ENCODE peak calls at places on chromosomes 11 and 22, in six cellular contexts. U is MM.1S, N is brain microvascular endothelial cell, S is astrocyte, T is right lobe of liver, C is pancreas. X is an unnamed sample.
A peak's percentile ranks its signal among the peaks of the same experiment; 100 is the strongest.

GRCh38 chr11:2770556-2771301 is 70.9 kb upstream of the KCNQ1OT1 start:
- DNase-seq in T (peak; percentile 19), N (no peak), S (no peak), U (no peak), C (peak; percentile 53), X (no peak)

GRCh38 chr11:67418476-67419281 is 3.2 kb downstream of the CARNS1 start:
- DNase-seq in T (peak; percentile 64), C (peak; percentile 90), N (no peak), S (no peak), U (peak; percentile 43), X (no peak)

GRCh38 chr11:19228956-19229355 is 11.8 kb downstream of the E2F8 start:
- DNase-seq in T (no peak), U (no peak), S (no peak), C (no peak), N (no peak), X (no peak)

GRCh38 chr22:42180349-42180842 is 49.8 kb upstream of the CYP2D6 start:
- DNase-seq in U (no peak), S (peak; percentile 26), T (no peak), C (no peak), N (no peak), X (no peak)

GRCh38 chr22:22884888-22885840 is 2.5 kb upstream of the IGLL5 start:
- DNase-seq in N (no peak), C (no peak), U (peak; percentile 92), S (no peak), T (no peak), X (no peak)

GRCh38 chr11:73586791-73587190 is 11.1 kb downstream of the FAM168A start:
- DNase-seq in C (no peak), S (no peak), T (no peak), N (no peak), U (no peak), X (no peak)

GRCh38 chr11:86671386-86672006 is 920 bp downstream of the ME3 start:
- DNase-seq in T (peak; percentile 81), S (no peak), C (peak; percentile 73), N (no peak), U (peak; percentile 14), X (peak; percentile 58)

GRCh38 chr11:44761546-44761961 is 34.8 kb downstream of the TSPAN18 start:
- DNase-seq in S (no peak), C (no peak), N (no peak), T (no peak), U (no peak), X (no peak)

GRCh38 chr22:19800761-19801244 is 40.2 kb downstream of the TBX1 start:
- DNase-seq in U (no peak), T (peak; percentile 23), S (peak; percentile 26), N (peak; percentile 24), C (peak; percentile 56), X (peak; percentile 41)

GRCh38 chr11:106088896-106089295 is 11.4 kb downstream of the AASDHPPT start:
- DNase-seq in S (peak; percentile 82), N (peak; percentile 59), T (no peak), C (no peak), U (no peak), X (no peak)

GRCh38 chr11:107232451-107232850 is 214.2 kb upstream of the GUCY1A2 start:
- DNase-seq in T (no peak), U (no peak), C (no peak), N (no peak), S (no peak), X (no peak)

GRCh38 chr11:103055174-103055890 is 36.6 kb downstream of the DCUN1D5 start:
- DNase-seq in C (no peak), U (peak; percentile 37), T (no peak), S (peak; percentile 30), N (peak; percentile 20), X (peak; percentile 90)

GRCh38 chr11:46472662-46472994 is 81.1 kb upstream of the CHRM4 start:
- DNase-seq in C (no peak), T (peak; percentile 20), N (peak; percentile 18), S (no peak), U (no peak), X (no peak)

GRCh38 chr22:27499121-27499520 is 302.4 kb downstream of the MN1 start:
- DNase-seq in C (no peak), N (no peak), T (no peak), S (no peak), U (no peak), X (no peak)

GRCh38 chr11:119421351-119421750 is 1.6 kb downstream of the THY1 start:
- DNase-seq in C (no peak), U (no peak), N (no peak), T (no peak), S (no peak), X (peak; percentile 37)

GRCh38 chr11:113084297-113084696 is 123.1 kb downstream of the NCAM1 start:
- DNase-seq in N (no peak), T (no peak), S (no peak), U (no peak), C (no peak), X (no peak)

GRCh38 chr11:121520243-121521144 is 67.7 kb upstream of the SORL1-AS1 start:
- DNase-seq in S (peak; percentile 75), T (no peak), U (no peak), C (no peak), N (peak; percentile 42), X (peak; percentile 66)

GRCh38 chr11:103601230-103601846 is 435.1 kb upstream of the DDI1 start:
- DNase-seq in U (peak; percentile 53), N (peak; percentile 61), C (no peak), S (peak; percentile 38), T (no peak), X (peak; percentile 86)

GRCh38 chr11:132332521-132332920 is 962.1 kb downstream of the NTM start:
- DNase-seq in C (no peak), N (no peak), T (no peak), S (no peak), U (no peak), X (no peak)

DNA sequence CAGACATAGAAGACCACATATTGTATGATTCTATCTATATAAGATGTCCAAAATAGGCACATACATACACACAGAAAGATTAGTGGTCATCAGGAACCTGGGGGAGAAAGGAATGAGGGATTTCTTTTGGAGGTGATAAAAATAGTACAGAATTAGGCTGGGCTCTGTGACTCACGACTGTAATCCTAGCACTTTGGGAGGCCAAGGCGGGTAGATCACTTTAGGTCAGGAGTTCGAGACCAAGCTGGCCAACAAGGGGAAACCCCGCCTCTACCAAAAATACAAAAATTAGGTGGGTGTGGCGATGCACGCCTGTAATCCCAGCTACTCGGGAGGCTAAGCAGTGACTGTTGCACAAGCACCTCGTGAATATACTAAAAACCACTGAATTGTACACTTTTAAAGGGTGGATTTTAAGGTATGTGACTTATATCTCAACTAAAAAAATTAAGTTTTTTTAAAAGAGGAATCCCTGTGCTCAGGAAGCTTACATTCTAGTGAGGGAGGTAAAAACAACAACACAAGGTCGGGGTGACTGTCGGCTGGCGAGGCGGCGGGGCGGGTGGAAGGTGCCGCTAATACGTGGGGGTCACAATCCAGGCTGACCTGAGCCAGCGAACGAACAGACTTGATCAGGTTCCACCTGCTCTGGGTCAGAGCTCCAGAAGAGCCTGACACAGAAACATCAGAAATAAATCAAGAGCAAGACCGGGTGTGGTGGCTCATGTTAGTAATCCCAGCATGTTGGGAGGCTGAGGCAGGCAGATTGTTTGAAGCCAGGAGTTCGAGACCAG is 25.3 kb upstream of the TESMIN start:
- DNase-seq in U (no peak), N (no peak), T (no peak), S (no peak), C (no peak), X (no peak)
- H3K36me3 ChIP-seq in U (no peaks in the 10 kb centered on the region), N (no peaks in the 10 kb centered on the region), T (peaks cover 52% of the 10 kb centered on the region), S (no peaks in the 10 kb centered on the region), C (peaks cover 5% of the 10 kb centered on the region), X (peaks cover 44% of the 10 kb centered on the region)

GRCh38 chr11:64736654-64737053 is 7.3 kb downstream of the RASGRP2 start:
- DNase-seq in T (no peak), S (no peak), N (no peak), U (no peak), C (no peak), X (no peak)
- H3K36me3 ChIP-seq in T (no peaks in the 10 kb centered on the region), S (no peaks in the 10 kb centered on the region), N (no peaks in the 10 kb centered on the region), U (no peaks in the 10 kb centered on the region), C (no peaks in the 10 kb centered on the region), X (no peaks in the 10 kb centered on the region)

GRCh38 chr11:10485646-10486045 is 30.6 kb downstream of the AMPD3 start:
- DNase-seq in N (no peak), T (no peak), S (no peak), U (no peak), C (no peak), X (no peak)
- H3K36me3 ChIP-seq in N (no peaks in the 10 kb centered on the region), T (no peaks in the 10 kb centered on the region), S (no peaks in the 10 kb centered on the region), U (no peaks in the 10 kb centered on the region), C (no peaks in the 10 kb centered on the region), X (peaks cover 28% of the 10 kb centered on the region)

DNA sequence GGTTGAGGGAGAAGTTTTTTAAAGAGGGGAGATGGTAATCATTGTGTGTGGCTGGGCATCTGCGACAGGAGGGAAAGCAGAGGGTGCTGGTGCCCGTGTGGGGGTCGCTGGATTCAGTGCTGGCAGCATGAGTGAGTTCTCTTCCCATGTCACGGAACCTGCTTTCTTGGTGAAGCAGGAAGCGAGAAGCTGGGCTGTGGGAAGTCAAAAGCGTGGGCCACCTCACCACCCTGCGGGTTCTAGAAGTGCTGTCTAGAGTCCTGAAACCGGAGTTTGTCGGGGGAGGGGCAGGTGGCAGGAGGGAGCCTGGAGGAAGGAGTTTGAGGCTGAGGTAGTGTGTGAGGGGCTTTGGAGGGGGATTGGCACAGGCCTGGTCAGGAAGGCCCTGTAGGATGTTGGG is 14.2 kb downstream of the SART1 start:
- DNase-seq in S (no peak), T (no peak), C (peak; percentile 28), U (no peak), N (no peak), X (no peak)
- H3K36me3 ChIP-seq in S (peaks cover 12% of the 10 kb centered on the region), T (peaks cover 7% of the 10 kb centered on the region), C (peaks cover 4% of the 10 kb centered on the region), U (no peaks in the 10 kb centered on the region), N (peaks cover 38% of the 10 kb centered on the region), X (peaks cover 48% of the 10 kb centered on the region)

GRCh38 chr11:93710239-93710638 is 31.1 kb downstream of the TAF1D start:
- DNase-seq in S (no peak), N (no peak), T (no peak), C (no peak), U (no peak), X (no peak)
- H3K36me3 ChIP-seq in S (peaks cover 14% of the 10 kb centered on the region), N (peaks cover 10% of the 10 kb centered on the region), T (no peaks in the 10 kb centered on the region), C (no peaks in the 10 kb centered on the region), U (peaks cover 19% of the 10 kb centered on the region), X (peaks cover 63% of the 10 kb centered on the region)

DNA sequence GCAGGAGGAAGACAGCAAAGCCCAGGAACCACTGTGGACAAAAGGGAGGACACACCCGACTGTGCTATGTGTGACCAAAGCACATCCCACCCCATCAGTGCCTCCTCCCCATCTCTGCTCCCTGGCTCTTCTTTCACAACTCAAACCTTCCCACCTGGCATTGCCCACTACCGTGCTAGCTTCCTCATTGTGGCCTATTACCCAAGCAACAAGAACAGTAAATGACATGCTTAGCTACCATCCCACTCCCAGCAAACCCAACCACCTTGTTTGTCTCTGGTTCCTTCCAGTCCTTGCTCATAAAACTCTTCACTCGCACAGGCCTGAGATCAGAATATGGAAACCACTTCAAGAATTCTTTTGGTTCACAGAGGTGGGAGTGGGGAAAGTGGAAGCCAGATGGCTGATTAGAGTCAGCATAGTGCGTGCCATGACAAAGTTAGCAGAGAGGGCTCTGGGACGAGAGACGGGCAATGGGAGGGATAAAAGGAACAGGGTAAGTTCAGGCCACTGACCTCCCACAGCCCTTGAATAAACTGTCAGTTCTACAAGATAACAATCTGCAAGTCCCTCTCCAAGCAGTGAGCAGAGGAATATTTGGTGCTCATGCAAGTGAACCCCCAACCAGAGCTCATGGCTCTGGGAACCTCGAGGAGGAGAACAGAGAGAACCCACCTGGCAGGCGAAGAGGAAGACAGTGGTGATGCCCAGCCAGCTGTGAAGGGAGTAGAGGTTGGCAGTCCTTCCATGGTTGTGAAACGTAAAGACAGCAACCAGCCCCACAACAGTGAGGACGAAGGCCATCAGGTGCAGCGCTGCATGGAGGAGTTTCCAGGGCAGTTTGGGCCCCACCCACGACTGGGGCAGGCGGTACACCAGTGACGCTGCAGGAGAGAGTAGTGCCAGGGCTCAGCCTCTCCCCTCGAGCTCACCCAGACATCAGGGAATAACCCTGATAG is 8.3 kb downstream of the CYB561A3 start:
- DNase-seq in C (no peak), U (no peak), T (peak; percentile 73), N (no peak), S (no peak), X (no peak)
- H3K36me3 ChIP-seq in C (peaks cover 4% of the 10 kb centered on the region), U (no peaks in the 10 kb centered on the region), T (peaks cover 4% of the 10 kb centered on the region), N (peaks cover 39% of the 10 kb centered on the region), S (peaks cover 12% of the 10 kb centered on the region), X (peaks cover 51% of the 10 kb centered on the region)